ENCODE peak calls at places on chromosomes 13 and 19, in five cellular contexts. A, L, E, S and G are unnamed samples.

GRCh38 chr13:103805771-103806170 is 739.6 kb upstream of the SLC10A2 start:
- DNase-seq in A (no peak), L (no peak), E (no peak), S (no peak), G (no peak)

GRCh38 chr19:8306235-8307054 is 1.7 kb downstream of the CD320 start:
- DNase-seq in A (no peak), L (peak; percentile 42), E (no peak), S (no peak), G (peak; percentile 10)

GRCh38 chr19:2186071-2186846 is 22.5 kb downstream of the DOT1L start:
- DNase-seq in A (peak; percentile 87), L (peak; percentile 83), E (peak; percentile 89), S (no peak), G (no peak)

GRCh38 chr19:29667941-29668340 is 2.7 kb downstream of the PLEKHF1 start:
- DNase-seq in A (no peak), L (no peak), E (no peak), S (no peak), G (no peak)

GRCh38 chr19:17862711-17863519 is 3.2 kb downstream of the RPL18A start:
- DNase-seq in A (no peak), L (no peak), E (no peak), S (no peak), G (no peak)

GRCh38 chr13:96214804-96215445 is 125.0 kb downstream of the HS6ST3 start:
- DNase-seq in A (no peak), L (no peak), E (no peak), S (no peak), G (no peak)

GRCh38 chr13:77143325-77143907 is 116.5 kb upstream of the FBXL3 start:
- DNase-seq in A (no peak), L (no peak), E (no peak), S (no peak), G (no peak)

GRCh38 chr19:32464279-32464678 is 58.7 kb downstream of the DPY19L3 start:
- DNase-seq in A (no peak), L (no peak), E (peak; percentile 23), S (no peak), G (no peak)

GRCh38 chr13:74443623-74444022 is 309.4 kb upstream of the KLF12 start:
- DNase-seq in A (no peak), L (no peak), E (peak; percentile 89), S (no peak), G (no peak)

GRCh38 chr19:28632357-28633076 is 580.4 kb downstream of the UQCRFS1 start:
- DNase-seq in A (no peak), L (no peak), E (no peak), S (no peak), G (no peak)

GRCh38 chr19:45585158-45585577 is 566 bp upstream of the OPA3 start:
- DNase-seq in A (no peak), L (no peak), E (no peak), S (no peak), G (no peak)

GRCh38 chr19:18660051-18660910 is 23.2 kb upstream of the CRTC1 start:
- DNase-seq in A (peak; percentile 67), L (peak; percentile 69), E (peak; percentile 72), S (no peak), G (no peak)

GRCh38 chr13:76043882-76044281 is 407.8 kb downstream of the LMO7 start:
- DNase-seq in A (no peak), L (no peak), E (no peak), S (no peak), G (no peak)

GRCh38 chr19:38434549-38435051 is 1.1 kb downstream of the RYR1 start:
- DNase-seq in A (peak; percentile 48), L (no peak), E (no peak), S (peak; percentile 67), G (no peak)

DNA sequence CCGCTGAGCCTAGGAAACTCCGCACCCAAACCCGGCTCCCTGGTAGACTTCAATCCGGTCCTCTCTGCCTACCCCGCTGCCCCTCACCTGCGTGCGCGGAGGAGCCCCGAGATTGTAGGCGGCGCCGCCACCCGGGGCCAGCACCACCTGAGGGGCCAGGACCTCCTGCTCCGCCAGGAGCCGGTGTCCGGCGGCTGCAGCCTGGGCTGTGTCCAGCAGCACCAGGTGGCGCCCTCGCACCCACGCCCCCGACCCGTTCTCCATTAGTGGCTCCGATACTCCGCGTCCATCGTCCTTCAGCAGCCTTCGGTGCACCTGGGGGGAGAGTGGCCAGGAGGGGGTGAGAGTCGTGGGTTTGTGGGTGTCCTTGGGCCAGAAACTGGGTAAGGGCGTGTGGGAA is 18.5 kb downstream of the MAN2B1 start:
- DNase-seq in A (no peak), L (no peak), E (no peak), S (no peak), G (no peak)
- TF ChIP-seq CTCF in A (peak; percentile 40), L (peak; percentile 15), E (peak; percentile 42), S (no peak), G (no peak)

GRCh38 chr13:40211586-40211968 is 454.9 kb downstream of the FOXO1 start:
- DNase-seq in A (no peak), L (no peak), E (no peak), S (no peak), G (no peak)
- TF ChIP-seq CTCF in A (no peak), L (no peak), E (no peak), S (no peak), G (no peak)

GRCh38 chr19:657611-658010 is 5.4 kb downstream of the RNF126 start:
- DNase-seq in A (no peak), L (no peak), E (no peak), S (no peak), G (no peak)

GRCh38 chr19:655691-656090 is 7.3 kb downstream of the RNF126 start:
- DNase-seq in A (no peak), L (no peak), E (no peak), S (no peak), G (no peak)

GRCh38 chr19:658916-659839 is 3.8 kb downstream of the RNF126 start:
- DNase-seq in A (peak; percentile 65), L (no peak), E (no peak), S (no peak), G (peak; percentile 75)

GRCh38 chr19:658059-658839 is 4.8 kb downstream of the RNF126 start:
- DNase-seq in A (no peak), L (no peak), E (no peak), S (no peak), G (no peak)

GRCh38 chr19:656751-657559 is 6.1 kb downstream of the RNF126 start:
- DNase-seq in A (no peak), L (no peak), E (no peak), S (no peak), G (no peak)
- TF ChIP-seq CTCF in A (no peak), L (no peak), E (no peak), S (no peak), G (no peak)

DNA sequence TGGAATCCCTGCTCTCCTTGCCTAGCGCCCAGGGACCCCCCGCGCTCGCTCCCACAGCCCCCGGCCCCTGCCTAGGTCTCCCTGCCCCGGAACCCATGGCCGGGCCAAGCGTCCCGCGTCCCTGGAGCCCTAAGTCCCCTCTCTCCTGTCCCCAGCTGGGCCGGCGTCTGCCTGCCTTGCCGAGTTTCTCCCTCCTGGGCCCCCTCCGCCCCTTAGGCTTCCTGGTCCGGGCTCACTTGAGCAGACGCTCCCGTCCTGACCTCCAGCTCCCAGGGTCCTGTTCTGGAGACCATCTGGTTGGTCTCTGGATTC is 603 bp downstream of the NCLN start:
- DNase-seq in A (no peak), L (no peak), E (no peak), S (no peak), G (no peak)
- TF ChIP-seq CTCF in A (no peak), L (no peak), E (no peak), S (no peak), G (no peak)

GRCh38 chr13:111049791-111050538 is 65.1 kb upstream of the ARHGEF7 start:
- DNase-seq in A (no peak), L (no peak), E (peak; percentile 29), S (no peak), G (no peak)
- TF ChIP-seq CTCF in A (peak; percentile 69), L (peak; percentile 56), E (peak; percentile 52), S (no peak), G (no peak)

GRCh38 chr13:38954844-38955243 is 35.8 kb downstream of the STOML3 start:
- DNase-seq in A (no peak), L (no peak), E (no peak), S (no peak), G (no peak)

GRCh38 chr13:38954291-38954690 is 36.3 kb downstream of the STOML3 start:
- DNase-seq in A (no peak), L (no peak), E (no peak), S (no peak), G (no peak)

GRCh38 chr13:38965281-38965680 is 25.4 kb downstream of the STOML3 start:
- DNase-seq in A (no peak), L (no peak), E (no peak), S (no peak), G (no peak)

GRCh38 chr13:38957794-38958592 is 32.6 kb downstream of the STOML3 start:
- DNase-seq in A (no peak), L (no peak), E (no peak), S (no peak), G (no peak)

GRCh38 chr13:38960175-38960574 is 30.5 kb downstream of the STOML3 start:
- DNase-seq in A (no peak), L (no peak), E (no peak), S (no peak), G (no peak)
- TF ChIP-seq CTCF in A (no peak), L (no peak), E (no peak), S (no peak), G (no peak)

DNA sequence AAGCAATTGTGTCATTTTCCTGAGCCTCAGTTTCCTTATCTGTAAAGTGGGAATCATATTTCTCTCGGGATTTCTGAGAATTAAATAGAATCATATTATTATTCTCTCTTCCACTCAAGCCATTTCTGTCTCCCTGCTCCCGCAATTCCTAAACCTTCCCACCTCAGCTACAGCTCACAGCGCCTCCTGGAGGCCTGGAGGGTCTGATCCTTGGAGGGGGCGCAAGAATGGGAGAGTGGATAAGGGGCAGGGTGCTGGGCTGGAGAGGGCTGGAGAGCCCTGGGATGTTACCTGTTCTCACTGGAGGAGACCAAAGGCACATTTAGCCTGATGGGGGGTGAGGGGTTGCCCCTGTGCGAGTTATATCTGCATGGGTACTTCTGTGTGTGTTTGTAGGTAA is 31.1 kb upstream of the CYP2S1 start:
- DNase-seq in A (no peak), L (no peak), E (no peak), S (no peak), G (no peak)
- TF ChIP-seq CTCF in A (no peak), L (no peak), E (peak; percentile 10), S (no peak), G (no peak)